ENCODE peak calls at places on chromosome 7, in four cellular contexts. Y is CD8-positive, alpha-beta memory T cell; H is A549; E is fibroblast of lung. K is an unnamed sample.
A peak's percentile ranks its signal among the peaks of the same experiment; 100 is the strongest.

GRCh38 chr7:99394188-99394502 is 14.3 kb downstream of the PDAP1 start:
- DNase-seq in H (no peak), Y (no peak), E (no peak), K (no peak)

GRCh38 chr7:40223451-40224112 is 88.8 kb downstream of the SUGCT start:
- DNase-seq in Y (no peak), E (no peak), H (no peak), K (no peak)

GRCh38 chr7:76129366-76129765 is 72.3 kb upstream of the SRRM3 start:
- DNase-seq in E (peak; percentile 22), Y (no peak), H (no peak), K (no peak)

GRCh38 chr7:135232720-135233119 is 918 bp upstream of the STRA8 start:
- DNase-seq in E (no peak), H (no peak), Y (no peak), K (no peak)

GRCh38 chr7:1413936-1414639 is 45.2 kb downstream of the MICALL2 start:
- DNase-seq in H (no peak), E (no peak), Y (no peak), K (no peak)

GRCh38 chr7:25228386-25228785 is at the start of gene NPVF:
- DNase-seq in Y (no peak), H (no peak), E (no peak), K (no peak)

GRCh38 chr7:79709574-79710409 is 256.3 kb upstream of the MAGI2 start:
- DNase-seq in H (no peak), E (peak; percentile 45), Y (no peak), K (peak; percentile 22)

GRCh38 chr7:43768894-43769272 is 10.4 kb downstream of the BLVRA start:
- DNase-seq in E (no peak), Y (no peak), H (no peak), K (no peak)

GRCh38 chr7:157088136-157088535 is 50.6 kb upstream of the UBE3C start:
- DNase-seq in Y (no peak), H (no peak), E (no peak), K (no peak)

GRCh38 chr7:407706-408539 is 111.7 kb downstream of the PDGFA start:
- DNase-seq in E (no peak), Y (no peak), H (no peak), K (no peak)

GRCh38 chr7:93185303-93186027 is 37.3 kb upstream of the SAMD9L start:
- DNase-seq in Y (no peak), E (no peak), H (no peak), K (peak; percentile 73)

GRCh38 chr7:80215734-80216133 is 81.1 kb downstream of the GNAI1 start:
- DNase-seq in Y (no peak), H (no peak), E (no peak), K (no peak)

GRCh38 chr7:129859188-129859587 is 93.6 kb downstream of the UBE2H start:
- DNase-seq in H (no peak), E (peak; percentile 84), Y (no peak), K (no peak)

GRCh38 chr7:129855935-129856717 is 96.6 kb downstream of the UBE2H start:
- DNase-seq in E (no peak), Y (no peak), H (no peak), K (no peak)

GRCh38 chr7:129855234-129855673 is 97.5 kb downstream of the UBE2H start:
- DNase-seq in E (peak; percentile 97), H (no peak), Y (no peak), K (no peak)

GRCh38 chr7:129857313-129857712 is 95.4 kb downstream of the UBE2H start:
- DNase-seq in Y (no peak), H (no peak), E (no peak), K (no peak)

GRCh38 chr7:129858490-129858889 is 94.3 kb downstream of the UBE2H start:
- DNase-seq in Y (no peak), E (no peak), H (no peak), K (no peak)
- H3K4me1 ChIP-seq in Y (peaks cover 15% of the 10 kb centered on the region), E (peaks cover 19% of the 10 kb centered on the region), H (peaks cover 26% of the 10 kb centered on the region), K (peaks cover 25% of the 10 kb centered on the region)

GRCh38 chr7:159046300-159046699 is 98.4 kb downstream of the VIPR2 start:
- DNase-seq in Y (no peak), H (no peak), E (no peak), K (no peak)
- H3K4me1 ChIP-seq in Y (no peaks in the 10 kb centered on the region), H (no peaks in the 10 kb centered on the region), E (no peaks in the 10 kb centered on the region), K (no peaks in the 10 kb centered on the region)

GRCh38 chr7:137874390-137874789 is 27.6 kb upstream of the DGKI start:
- DNase-seq in E (peak; percentile 96), Y (no peak), H (no peak), K (no peak)

GRCh38 chr7:137875746-137876145 is 29.0 kb upstream of the DGKI start:
- DNase-seq in Y (no peak), E (no peak), H (no peak), K (no peak)

GRCh38 chr7:137879357-137880158 is 32.8 kb upstream of the DGKI start:
- DNase-seq in H (no peak), Y (no peak), E (peak; percentile 73), K (peak; percentile 77)

GRCh38 chr7:137878333-137878961 is 31.7 kb upstream of the DGKI start:
- DNase-seq in H (no peak), E (peak; percentile 81), Y (no peak), K (no peak)

DNA sequence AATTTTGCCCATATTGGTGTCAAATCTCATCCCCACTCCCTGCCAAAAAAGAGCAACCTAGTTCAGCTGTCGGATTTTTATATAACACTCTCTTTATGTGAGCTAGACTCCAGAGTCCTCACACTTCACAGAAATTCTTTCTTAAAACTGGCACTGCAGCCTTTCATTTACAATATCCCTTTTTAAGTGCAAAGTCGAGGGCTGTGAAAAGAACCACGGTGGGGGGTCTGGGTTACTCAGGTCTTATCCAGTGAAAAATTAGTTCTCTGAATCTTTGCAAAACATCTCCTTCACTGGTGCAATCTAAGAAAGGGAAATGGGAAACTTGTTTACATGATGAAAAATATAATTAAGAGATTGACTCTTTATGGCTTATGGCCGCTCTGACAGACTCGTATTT is 30.5 kb upstream of the DGKI start:
- DNase-seq in H (no peak), E (no peak), Y (no peak), K (no peak)
- H3K4me1 ChIP-seq in H (peaks cover 10% of the 10 kb centered on the region), E (peaks cover 18% of the 10 kb centered on the region), Y (no peaks in the 10 kb centered on the region), K (peaks cover 20% of the 10 kb centered on the region)

DNA sequence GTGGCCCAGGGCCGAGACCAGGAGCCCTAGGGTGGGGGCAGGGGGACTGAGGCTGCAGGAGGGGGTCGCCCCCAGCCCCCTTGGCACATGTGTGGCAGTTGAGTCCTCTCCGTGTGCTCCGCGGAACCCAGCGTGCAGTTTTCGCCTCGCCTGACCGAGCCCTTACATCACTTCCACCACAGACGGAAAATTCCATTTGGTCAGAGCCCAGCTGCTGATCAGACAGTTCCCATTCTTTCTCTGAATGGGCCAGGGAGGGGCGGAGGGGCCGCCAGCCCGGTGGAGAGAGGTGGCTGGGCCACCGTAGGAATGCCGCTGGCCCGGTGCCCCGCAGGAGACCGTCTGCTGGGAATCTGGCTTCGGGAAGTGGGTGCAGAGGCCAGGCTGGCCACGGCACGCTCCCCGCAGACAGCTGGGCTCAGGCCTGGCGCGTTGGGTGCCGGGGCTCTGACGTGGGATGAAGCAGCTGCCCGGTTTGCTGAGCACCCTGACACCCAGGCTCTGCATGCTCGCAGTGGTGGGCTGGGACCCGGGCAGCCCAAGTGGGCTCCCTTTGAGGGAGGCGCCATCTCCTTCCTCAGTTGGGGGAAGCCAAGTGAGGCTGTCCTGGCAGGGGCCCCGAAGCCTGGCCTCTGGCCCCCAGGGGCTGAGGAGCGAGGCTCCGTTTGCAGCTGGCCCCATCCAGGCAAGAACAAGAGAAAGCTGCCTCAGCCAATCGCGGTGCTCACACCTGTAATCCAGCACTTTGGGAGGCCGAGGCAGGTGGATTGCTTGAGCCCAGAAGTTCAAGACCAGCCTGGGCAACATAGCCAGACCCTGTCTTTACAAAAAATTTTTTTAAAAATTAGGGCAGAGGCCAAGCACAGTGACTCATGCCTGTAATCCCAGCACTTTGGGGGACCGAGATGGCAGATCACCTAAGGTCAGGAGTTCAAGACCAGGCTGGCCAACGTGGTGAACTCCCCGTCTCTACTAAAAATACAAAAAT is 9.9 kb downstream of the TTYH3 start:
- DNase-seq in E (peak; percentile 99), H (no peak), Y (no peak), K (no peak)
- H3K4me1 ChIP-seq in E (peaks cover 51% of the 10 kb centered on the region), H (peaks cover 32% of the 10 kb centered on the region), Y (peaks cover 15% of the 10 kb centered on the region), K (no peaks in the 10 kb centered on the region)

DNA sequence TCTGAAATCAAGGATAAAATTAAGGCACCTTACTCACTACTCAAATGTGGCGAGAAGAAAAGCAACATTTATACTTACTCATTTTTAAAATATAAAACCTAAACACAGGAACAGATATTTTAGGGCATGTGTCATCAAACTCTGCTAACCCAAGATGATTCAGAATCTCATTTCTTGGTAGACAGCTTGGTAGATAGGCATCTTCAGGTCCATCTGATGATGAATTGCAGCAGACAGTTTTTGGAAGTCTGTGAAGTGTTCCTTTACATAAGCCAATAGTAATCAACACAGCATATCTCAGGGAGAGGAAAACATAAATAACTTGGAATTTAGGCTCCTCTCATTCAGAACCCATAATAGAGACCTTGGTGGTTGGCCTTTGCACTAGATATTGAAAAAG is 3.4 kb downstream of the HIPK2 start:
- DNase-seq in E (peak; percentile 93), Y (no peak), H (no peak), K (peak; percentile 87)
- H3K4me1 ChIP-seq in E (peaks cover 20% of the 10 kb centered on the region), Y (peaks cover 50% of the 10 kb centered on the region), H (peaks cover 59% of the 10 kb centered on the region), K (peaks cover 35% of the 10 kb centered on the region)